ENCODE peak calls at places on chromosomes 3 and 15, in five cellular contexts. I is GM23248, V is ovary, J is left ventricle myocardium inferior, E is heart right ventricle. D is an unnamed sample.

GRCh38 chr15:85318048-85318731 is 62.2 kb upstream of the AKAP13 start:
- DNase-seq in I (peak; percentile 89), V (no peak), J (no peak), E (no peak), D (no peak)

GRCh38 chr15:58686286-58686685 is 63.2 kb downstream of the ADAM10 start:
- DNase-seq in I (no peak), V (no peak), J (no peak), E (no peak), D (no peak)

GRCh38 chr3:185724761-185725160 is 100.1 kb downstream of the IGF2BP2 start:
- DNase-seq in I (peak; percentile 64), V (no peak), J (no peak), E (no peak), D (no peak)

GRCh38 chr3:196585044-196585757 is 16.7 kb downstream of the FBXO45 start:
- DNase-seq in I (peak; percentile 21), V (no peak), J (no peak), E (no peak), D (no peak)

GRCh38 chr3:184262166-184262926 is 993 bp upstream of the CAMK2N2 start:
- DNase-seq in I (peak; percentile 22), V (no peak), J (no peak), E (no peak), D (no peak)

GRCh38 chr3:149018247-149018646 is 26.9 kb downstream of the GYG1 start:
- DNase-seq in I (peak; percentile 78), V (no peak), J (no peak), E (no peak), D (no peak)

GRCh38 chr3:45057557-45057956 is 31.5 kb downstream of the CLEC3B start:
- DNase-seq in I (no peak), V (no peak), J (no peak), E (no peak), D (no peak)

GRCh38 chr15:28986108-28986507 is 100.3 kb downstream of the APBA2 start:
- DNase-seq in I (no peak), V (no peak), J (no peak), E (no peak), D (no peak)

GRCh38 chr3:160649596-160649995 is 27.4 kb upstream of the ARL14 start:
- DNase-seq in I (peak; percentile 30), V (no peak), J (no peak), E (no peak), D (no peak)

GRCh38 chr3:71070497-71071465 is 512.7 kb downstream of the FOXP1 start:
- DNase-seq in I (no peak), V (no peak), J (no peak), E (no peak), D (no peak)

GRCh38 chr3:197023241-197023997 is 6.2 kb downstream of the MELTF start:
- DNase-seq in I (no peak), V (no peak), J (no peak), E (no peak), D (peak; percentile 20)

GRCh38 chr15:90337256-90337655 is 14.8 kb upstream of the ZNF774 start:
- DNase-seq in I (no peak), V (no peak), J (no peak), E (no peak), D (no peak)

GRCh38 chr3:174170248-174170647 is 688.9 kb upstream of the NAALADL2 start:
- DNase-seq in I (no peak), V (no peak), J (no peak), E (no peak), D (no peak)

GRCh38 chr3:194323785-194324735 is 27.1 kb downstream of the CPN2 start:
- DNase-seq in I (peak; percentile 81), V (peak; percentile 43), J (peak; percentile 89), E (peak; percentile 87), D (peak; percentile 95)

GRCh38 chr3:150868282-150868681 is 37.0 kb downstream of the MINDY4B start:
- DNase-seq in I (peak; percentile 51), V (no peak), J (no peak), E (no peak), D (no peak)

GRCh38 chr3:73622135-73622534 is 2.6 kb downstream of the PDZRN3 start:
- DNase-seq in I (peak; percentile 65), V (peak; percentile 52), J (peak; percentile 78), E (peak; percentile 78), D (peak; percentile 90)

GRCh38 chr3:58996730-58997129 is 53.1 kb downstream of the CFAP20DC start:
- DNase-seq in I (no peak), V (no peak), J (no peak), E (no peak), D (no peak)

GRCh38 chr15:67117356-67117755 is 52.0 kb downstream of the SMAD3 start:
- DNase-seq in I (peak; percentile 59), V (no peak), J (no peak), E (no peak), D (no peak)

GRCh38 chr3:43782541-43782940 is 91.8 kb downstream of the ABHD5 start:
- DNase-seq in I (no peak), V (no peak), J (no peak), E (no peak), D (no peak)

GRCh38 chr3:136177876-136178275 is 18.3 kb downstream of the MSL2 start:
- DNase-seq in I (no peak), V (no peak), J (no peak), E (no peak), D (no peak)

GRCh38 chr15:84946772-84947489 is 34.7 kb upstream of the PDE8A start:
- DNase-seq in I (no peak), V (no peak), J (peak; percentile 48), E (peak; percentile 42), D (no peak)

GRCh38 chr3:150933473-150934008 is 28.3 kb upstream of the MINDY4B start:
- DNase-seq in I (peak; percentile 42), V (no peak), J (no peak), E (no peak), D (no peak)

GRCh38 chr15:57031082-57031481 is 112.6 kb downstream of the TCF12 start:
- DNase-seq in I (no peak), V (no peak), J (no peak), E (no peak), D (no peak)

GRCh38 chr3:129718201-129718600 is 111.7 kb upstream of the PLXND1 start:
- DNase-seq in I (no peak), V (no peak), J (no peak), E (no peak), D (no peak)

GRCh38 chr15:53918180-53919079 is 59.8 kb upstream of the UNC13C start:
- DNase-seq in I (no peak), V (no peak), J (no peak), E (peak; percentile 40), D (peak; percentile 35)

GRCh38 chr3:196193037-196193737 is 18.0 kb downstream of the ZDHHC19 start:
- DNase-seq in I (no peak), V (no peak), J (no peak), E (no peak), D (no peak)

GRCh38 chr3:142614059-142614626 is 17.9 kb downstream of the PLS1 start:
- DNase-seq in I (no peak), V (no peak), J (no peak), E (no peak), D (no peak)

GRCh38 chr15:64896371-64897069 is 15.2 kb upstream of the ANKDD1A start:
- DNase-seq in I (no peak), V (no peak), J (peak; percentile 11), E (no peak), D (no peak)

GRCh38 chr15:64894395-64895056 is 17.2 kb upstream of the ANKDD1A start:
- DNase-seq in I (no peak), V (no peak), J (no peak), E (no peak), D (peak; percentile 76)

GRCh38 chr15:64895285-64896065 is 16.2 kb upstream of the ANKDD1A start:
- DNase-seq in I (peak; percentile 68), V (no peak), J (no peak), E (peak; percentile 52), D (no peak)

GRCh38 chr15:64898406-64898805 is 13.3 kb upstream of the ANKDD1A start:
- DNase-seq in I (no peak), V (no peak), J (peak; percentile 2), E (no peak), D (no peak)

GRCh38 chr15:64897345-64897985 is 14.2 kb upstream of the ANKDD1A start:
- DNase-seq in I (peak; percentile 89), V (peak; percentile 57), J (peak; percentile 73), E (peak; percentile 76), D (peak; percentile 74)
- H3K27ac ChIP-seq in I (peak overlapping the region; percentile 73), V (peak overlapping the region; percentile 34), J (peak overlapping the region; percentile 94), E (peak overlapping the region; percentile 92), D (peak overlapping the region; percentile 93)

GRCh38 chr3:46557814-46558183 is 8.3 kb downstream of the LRRC2 start:
- DNase-seq in I (no peak), V (no peak), J (no peak), E (no peak), D (no peak)
- H3K27ac ChIP-seq in I (peak overlapping the region; percentile 71), V (no peak overlapping the region), J (peak overlapping the region; percentile 97), E (peak overlapping the region; percentile 98), D (peak overlapping the region; percentile 60)

GRCh38 chr3:123695731-123696640 is 111.1 kb upstream of the HACD2 start:
- DNase-seq in I (no peak), V (no peak), J (no peak), E (no peak), D (no peak)

GRCh38 chr3:123692671-123693070 is 107.8 kb upstream of the HACD2 start:
- DNase-seq in I (no peak), V (no peak), J (no peak), E (no peak), D (no peak)

GRCh38 chr3:123695152-123695551 is 110.3 kb upstream of the HACD2 start:
- DNase-seq in I (no peak), V (no peak), J (no peak), E (no peak), D (no peak)

GRCh38 chr3:123693584-123693983 is 108.7 kb upstream of the HACD2 start:
- DNase-seq in I (no peak), V (no peak), J (no peak), E (no peak), D (no peak)

GRCh38 chr3:123694377-123695147 is 109.7 kb upstream of the HACD2 start:
- DNase-seq in I (no peak), V (no peak), J (no peak), E (peak; percentile 32), D (no peak)
- H3K27ac ChIP-seq in I (no peak overlapping the region), V (peak overlapping the region; percentile 32), J (peak overlapping the region; percentile 83), E (peak overlapping the region; percentile 74), D (peak overlapping the region; percentile 84)

GRCh38 chr3:1528621-1529020 is 435.8 kb downstream of the CNTN6 start:
- DNase-seq in I (no peak), V (no peak), J (no peak), E (no peak), D (no peak)
- H3K27ac ChIP-seq in I (no peak overlapping the region), V (no peak overlapping the region), J (no peak overlapping the region), E (no peak overlapping the region), D (no peak overlapping the region)

DNA sequence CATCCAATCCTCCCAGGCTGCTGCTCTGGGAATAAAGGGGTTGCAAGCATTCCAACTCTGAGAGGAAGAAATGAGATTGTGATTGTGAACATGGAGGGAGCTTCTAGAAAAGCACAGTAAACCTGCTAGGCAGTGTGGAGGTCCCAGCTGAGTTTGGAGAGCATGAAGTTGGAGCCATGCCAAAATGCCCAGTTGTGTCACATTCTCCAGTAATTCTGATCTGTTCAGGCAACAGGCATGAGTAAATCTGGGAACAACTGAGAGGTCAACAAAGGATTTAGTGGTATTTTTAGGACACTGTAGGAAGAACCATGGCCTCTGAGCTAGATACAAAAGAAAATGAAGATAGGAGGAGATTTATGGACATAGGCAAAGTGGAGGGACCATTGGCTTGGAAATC is 74.7 kb downstream of the CYP19A1 start:
- DNase-seq in I (peak; percentile 13), V (no peak), J (no peak), E (no peak), D (no peak)
- H3K27ac ChIP-seq in I (no peak overlapping the region), V (no peak overlapping the region), J (no peak overlapping the region), E (no peak overlapping the region), D (no peak overlapping the region)

GRCh38 chr3:158354713-158355112 is 216.3 kb upstream of the MLF1 start:
- DNase-seq in I (no peak), V (no peak), J (no peak), E (no peak), D (no peak)
- H3K27ac ChIP-seq in I (no peak overlapping the region), V (no peak overlapping the region), J (no peak overlapping the region), E (no peak overlapping the region), D (no peak overlapping the region)